ENCODE peak calls at places on chromosome 18, in nine cellular contexts. V is fibroblast of pulmonary artery, Z is astrocyte of the spinal cord, T is suprapubic skin, A is HCT116, Y is uterus, K is DND-41, P is neural progenitor cell, R is GM23338. Q is an unnamed sample.

GRCh38 chr18:3245853-3246635 is 1.6 kb upstream of the MYL12A start:
- DNase-seq in V (peak; percentile 92), Z (peak; percentile 92), T (peak; percentile 93), A (peak; percentile 75), Y (peak; percentile 84), K (peak; percentile 88), P (peak; percentile 95), R (peak; percentile 95), Q (peak; percentile 65)

GRCh38 chr18:51523671-51524070 is 326.2 kb upstream of the MEX3C start:
- DNase-seq in V (no peak), Z (no peak), T (no peak), A (no peak), Y (no peak), K (no peak), P (no peak), R (no peak), Q (no peak)

GRCh38 chr18:65468881-65469280 is 281.9 kb upstream of the CDH7 start:
- DNase-seq in V (no peak), Z (no peak), T (no peak), A (no peak), Y (no peak), K (no peak), P (no peak), R (no peak), Q (no peak)

GRCh38 chr18:4142876-4143275 is 312.2 kb downstream of the DLGAP1 start:
- DNase-seq in V (no peak), Z (no peak), T (no peak), A (no peak), Y (no peak), K (no peak), P (no peak), R (no peak), Q (no peak)

GRCh38 chr18:13366541-13366940 is 148.0 kb downstream of the LDLRAD4 start:
- DNase-seq in V (no peak), Z (no peak), T (no peak), A (no peak), Y (no peak), K (no peak), P (no peak), R (no peak), Q (no peak)

GRCh38 chr18:57210101-57210661 is 63.3 kb downstream of the BOD1L2 start:
- DNase-seq in V (peak; percentile 67), Z (peak; percentile 68), T (no peak), A (peak; percentile 63), Y (no peak), K (no peak), P (peak; percentile 68), R (peak; percentile 81), Q (peak; percentile 42)

GRCh38 chr18:75799449-75800330 is 372.2 kb upstream of the SMIM21 start:
- DNase-seq in V (no peak), Z (peak; percentile 32), T (no peak), A (no peak), Y (no peak), K (no peak), P (no peak), R (no peak), Q (no peak)

GRCh38 chr18:67733094-67733493 is 216.6 kb upstream of the DSEL start:
- DNase-seq in V (peak; percentile 48), Z (peak; percentile 68), T (no peak), A (no peak), Y (no peak), K (no peak), P (no peak), R (no peak), Q (peak; percentile 12)

GRCh38 chr18:79900610-79901570 is 50.6 kb downstream of the SLC66A2 start:
- DNase-seq in V (no peak), Z (no peak), T (peak; percentile 56), A (no peak), Y (no peak), K (no peak), P (no peak), R (no peak), Q (no peak)

GRCh38 chr18:23585007-23585871 is 1.1 kb downstream of the NPC1 start:
- DNase-seq in V (no peak), Z (peak; percentile 28), T (no peak), A (no peak), Y (peak; percentile 25), K (peak; percentile 49), P (peak; percentile 28), R (peak; percentile 42), Q (no peak)

GRCh38 chr18:58842978-58843661 is 21.6 kb upstream of the ZNF532 start:
- DNase-seq in V (no peak), Z (no peak), T (no peak), A (no peak), Y (no peak), K (no peak), P (peak; percentile 79), R (no peak), Q (no peak)
- H3K4me3 ChIP-seq in V (no peak overlapping the region), Z (no peak overlapping the region), T (no peak overlapping the region), A (no peak overlapping the region), Y (no peak overlapping the region), K (no peak overlapping the region), P (no peak overlapping the region), R (no peak overlapping the region), Q (no peak overlapping the region)

DNA sequence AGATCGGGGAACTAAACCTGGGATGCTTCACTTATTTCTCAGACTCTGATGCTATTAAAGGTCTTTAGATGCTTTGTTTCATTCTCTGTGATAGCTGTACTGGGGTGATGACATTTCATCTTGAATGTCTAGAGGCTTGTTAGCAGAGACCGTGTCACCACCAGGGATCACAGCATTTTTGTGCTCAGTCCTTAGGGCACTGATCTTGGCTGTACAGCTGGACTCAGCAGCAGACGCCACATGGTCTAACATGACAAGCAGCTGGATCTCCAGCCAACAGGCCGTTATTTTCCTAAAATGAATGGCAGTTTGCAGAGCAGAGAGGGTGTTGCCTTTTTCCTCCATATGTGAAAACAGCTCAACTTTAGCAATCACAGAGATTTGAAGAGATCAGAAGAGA is 491.9 kb downstream of the CDH2 start:
- DNase-seq in V (no peak), Z (no peak), T (no peak), A (no peak), Y (no peak), K (no peak), P (no peak), R (no peak), Q (no peak)
- TF ChIP-seq CTCF in V (no peak), Z (no peak), T (no peak), A (no peak), Y (no peak), K (no peak), P (no peak), R (no peak), Q (no peak)

GRCh38 chr18:635171-635570 is 22.3 kb upstream of the TYMS start:
- DNase-seq in V (no peak), Z (no peak), T (no peak), A (no peak), Y (no peak), K (no peak), P (peak; percentile 24), R (peak; percentile 56), Q (no peak)
- H3K4me3 ChIP-seq in V (no peak overlapping the region), Z (no peak overlapping the region), T (no peak overlapping the region), A (no peak overlapping the region), Y (no peak overlapping the region), K (no peak overlapping the region), P (no peak overlapping the region), R (peak overlapping the region; percentile 41), Q (no peak overlapping the region)

DNA sequence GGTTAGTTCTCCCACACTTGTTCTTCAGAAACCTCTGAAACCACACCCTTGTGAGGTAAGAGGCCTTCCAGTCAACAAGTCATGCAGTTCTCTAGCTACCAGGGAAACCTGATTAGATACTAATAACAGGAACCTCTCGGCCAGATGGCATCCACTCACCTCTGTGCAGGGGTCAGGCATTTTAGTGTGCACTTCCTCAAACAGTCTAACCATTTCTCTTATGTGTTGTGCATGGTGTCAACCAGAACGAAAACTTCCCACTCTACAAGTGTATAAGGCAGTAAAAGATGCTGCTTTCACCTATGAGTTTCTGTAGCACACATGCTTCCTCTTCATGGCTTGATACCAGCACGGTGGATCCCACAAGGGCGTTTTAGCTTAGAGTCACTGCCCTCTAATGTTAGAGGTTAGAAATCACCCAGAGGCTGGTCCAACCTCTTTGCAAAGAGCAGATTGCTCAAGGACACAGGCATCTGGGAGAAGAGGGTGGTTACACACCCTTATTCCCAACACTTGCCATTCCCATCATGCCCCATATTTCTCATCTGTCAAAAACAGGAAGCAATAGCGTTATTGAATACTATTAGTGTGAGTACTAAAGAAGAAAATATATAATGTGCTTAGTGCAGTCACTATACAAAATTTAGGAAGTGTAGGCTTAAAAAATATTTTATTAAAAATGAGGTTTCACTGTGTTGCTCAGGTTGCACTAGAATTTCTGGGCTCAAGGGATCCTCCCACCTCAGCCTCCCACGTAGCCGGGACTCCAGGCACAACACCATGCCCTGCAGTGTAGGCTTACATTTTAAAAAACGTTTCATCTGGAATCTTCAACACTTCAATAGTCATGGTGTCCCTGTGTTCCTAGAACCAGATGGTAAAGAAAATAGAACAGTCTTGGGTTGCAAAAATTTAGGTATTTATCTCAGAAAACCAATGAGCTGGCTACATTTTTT is 34.5 kb upstream of the RAB31 start:
- DNase-seq in V (peak; percentile 81), Z (peak; percentile 61), T (no peak), A (peak; percentile 90), Y (no peak), K (no peak), P (peak; percentile 44), R (peak; percentile 70), Q (no peak)
- TF ChIP-seq CTCF in V (peak; percentile 42), Z (peak; percentile 34), T (no peak), A (peak; percentile 20), Y (peak; percentile 3), K (peak; percentile 25), P (peak; percentile 22), R (peak; percentile 36), Q (peak; percentile 35)

GRCh38 chr18:6917082-6917481 is 187.6 kb downstream of the ARHGAP28 start:
- DNase-seq in V (no peak), Z (no peak), T (no peak), A (no peak), Y (no peak), K (no peak), P (no peak), R (peak; percentile 43), Q (no peak)

GRCh38 chr18:6923220-6923619 is 193.7 kb downstream of the ARHGAP28 start:
- DNase-seq in V (no peak), Z (no peak), T (no peak), A (no peak), Y (no peak), K (no peak), P (no peak), R (no peak), Q (no peak)

GRCh38 chr18:6927136-6927535 is 190.5 kb downstream of the LAMA1 start:
- DNase-seq in V (no peak), Z (no peak), T (no peak), A (no peak), Y (no peak), K (no peak), P (no peak), R (no peak), Q (no peak)

GRCh38 chr18:6920099-6920955 is 190.8 kb downstream of the ARHGAP28 start:
- DNase-seq in V (peak; percentile 85), Z (peak; percentile 69), T (peak; percentile 63), A (no peak), Y (peak; percentile 42), K (no peak), P (peak; percentile 75), R (peak; percentile 90), Q (peak; percentile 68)

GRCh38 chr18:6921571-6921970 is 192.1 kb downstream of the ARHGAP28 start:
- DNase-seq in V (no peak), Z (no peak), T (no peak), A (no peak), Y (no peak), K (no peak), P (no peak), R (no peak), Q (no peak)
- H3K4me3 ChIP-seq in V (no peak overlapping the region), Z (no peak overlapping the region), T (no peak overlapping the region), A (no peak overlapping the region), Y (no peak overlapping the region), K (no peak overlapping the region), P (no peak overlapping the region), R (no peak overlapping the region), Q (no peak overlapping the region)

GRCh38 chr18:34158881-34159690 is 65.6 kb downstream of the NOL4 start:
- DNase-seq in V (peak; percentile 19), Z (peak; percentile 39), T (peak; percentile 51), A (no peak), Y (peak; percentile 10), K (no peak), P (peak; percentile 89), R (peak; percentile 96), Q (no peak)
- TF ChIP-seq CTCF in V (peak; percentile 9), Z (peak; percentile 56), T (no peak), A (no peak), Y (no peak), K (no peak), P (peak; percentile 64), R (peak; percentile 39), Q (no peak)

Q was measured in HFF-Myc.